ENCODE peak calls at places on chromosomes 7 and 10, in five cellular contexts. S is heart right ventricle; Q is CD8-positive, alpha-beta T cell; N is mucosa of descending colon; A is body of pancreas. J is an unnamed sample. For H3K36me3, the result is how much of the 10 kb centered on the place peaks cover.

GRCh38 chr10:133139561-133140065 is 20.4 kb upstream of the KNDC1 start:
- DNase-seq in Q (peak), N (no peak), S (no peak), A (no peak), J (peak)

GRCh38 chr10:3348561-3348960 is 176.0 kb upstream of the PITRM1 start:
- DNase-seq in Q (no peak), S (no peak), A (no peak), N (no peak), J (no peak)

GRCh38 chr7:123571187-123571586 is 13.6 kb upstream of the NDUFA5 start:
- DNase-seq in N (no peak), A (no peak), Q (no peak), S (no peak), J (no peak)

GRCh38 chr10:132549416-132549815 is 11.8 kb downstream of the INPP5A start:
- DNase-seq in N (no peak), S (no peak), Q (no peak), A (no peak), J (no peak)

GRCh38 chr10:96304241-96304640 is at the start of gene DNTT:
- DNase-seq in A (no peak), S (no peak), N (no peak), Q (no peak), J (no peak)

GRCh38 chr7:3120513-3120912 is 76.8 kb upstream of the CARD11 start:
- DNase-seq in Q (no peak), A (no peak), S (no peak), N (no peak), J (no peak)

GRCh38 chr10:91010952-91011351 is 90.1 kb upstream of the ANKRD1 start:
- DNase-seq in A (no peak), S (no peak), Q (no peak), N (no peak), J (no peak)

GRCh38 chr7:99394188-99394502 is 14.3 kb downstream of the PDAP1 start:
- DNase-seq in A (no peak), N (no peak), Q (no peak), S (no peak), J (no peak)

GRCh38 chr7:84081973-84082522 is 112.5 kb downstream of the SEMA3A start:
- DNase-seq in N (no peak), Q (no peak), S (no peak), A (no peak), J (no peak)

GRCh38 chr10:77926566-77927342 is at the start of gene DLG5:
- DNase-seq in S (peak), N (peak), Q (no peak), A (peak), J (peak)

GRCh38 chr7:85065888-85066485 is 120.9 kb downstream of the SEMA3D start:
- DNase-seq in N (no peak), Q (no peak), S (no peak), A (no peak), J (no peak)

GRCh38 chr10:118998183-118998582 is 31.3 kb upstream of the NANOS1 start:
- DNase-seq in A (no peak), S (no peak), Q (no peak), N (no peak), J (no peak)

GRCh38 chr7:727806-728460 is 852 bp upstream of the PRKAR1B start:
- DNase-seq in A (no peak), Q (no peak), S (no peak), N (no peak), J (no peak)

GRCh38 chr10:114967071-114967470 is 29.1 kb downstream of the TRUB1 start:
- DNase-seq in N (no peak), Q (no peak), S (no peak), A (no peak), J (no peak)

GRCh38 chr10:16586358-16587138 is 64.9 kb upstream of the C1QL3 start:
- DNase-seq in Q (no peak), N (no peak), A (no peak), S (no peak), J (no peak)

GRCh38 chr7:513521-514166 is 6.0 kb downstream of the PDGFA start:
- DNase-seq in A (peak), S (no peak), Q (no peak), N (no peak), J (no peak)

GRCh38 chr10:128629111-128630096 is 503.2 kb upstream of the MKI67 start:
- DNase-seq in Q (no peak), A (no peak), N (no peak), S (no peak), J (no peak)

GRCh38 chr7:46791180-46791579 is 790.7 kb downstream of the TNS3 start:
- DNase-seq in A (no peak), Q (no peak), S (no peak), N (no peak), J (no peak)

GRCh38 chr10:126736737-126737136 is 66.2 kb upstream of the C10orf90 start:
- DNase-seq in A (no peak), S (no peak), Q (no peak), N (no peak), J (no peak)

GRCh38 chr7:159108491-159108890 is 36.2 kb downstream of the VIPR2 start:
- DNase-seq in N (no peak), Q (no peak), A (no peak), S (no peak), J (peak)

GRCh38 chr7:70182516-70182915 is 584.2 kb downstream of the AUTS2 start:
- DNase-seq in N (no peak), Q (no peak), S (no peak), A (no peak), J (no peak)

GRCh38 chr7:111728635-111728995 is 166.3 kb upstream of the IMMP2L start:
- DNase-seq in A (no peak), Q (no peak), N (no peak), S (no peak), J (no peak)

GRCh38 chr7:5348134-5349004 is 65.6 kb downstream of the SLC29A4 start:
- DNase-seq in A (no peak), Q (no peak), S (no peak), N (no peak), J (no peak)

GRCh38 chr7:148850564-148850963 is 33.5 kb downstream of the EZH2 start:
- DNase-seq in S (no peak), Q (no peak), N (no peak), A (no peak), J (no peak)

GRCh38 chr7:95549818-95550529 is 46.3 kb downstream of the PDK4 start:
- DNase-seq in S (peak), N (peak), A (peak), Q (no peak), J (peak)

GRCh38 chr10:86650151-86650550 is 4.2 kb upstream of the OPN4 start:
- DNase-seq in Q (no peak), N (no peak), A (no peak), S (no peak), J (peak)

GRCh38 chr7:117448655-117449054 is 21.4 kb upstream of the ASZ1 start:
- DNase-seq in N (no peak), S (no peak), Q (no peak), A (no peak), J (no peak)

GRCh38 chr7:89606479-89606878 is 547.8 kb upstream of the STEAP1 start:
- DNase-seq in A (no peak), S (no peak), Q (no peak), N (no peak), J (no peak)

GRCh38 chr7:102279537-102280400 is 6.9 kb upstream of the SH2B2 start:
- DNase-seq in S (peak), A (peak), N (peak), Q (peak), J (no peak)

GRCh38 chr7:101882595-101883564 is 65.5 kb downstream of the CUX1 start:
- DNase-seq in Q (no peak), S (peak), A (peak), N (peak), J (peak)

GRCh38 chr10:125257521-125258105 is 97.2 kb upstream of the CTBP2 start:
- DNase-seq in N (no peak), S (no peak), Q (no peak), A (no peak), J (no peak)

GRCh38 chr7:87414400-87415188 is 60.9 kb downstream of the ABCB4 start:
- DNase-seq in N (no peak), Q (no peak), A (no peak), S (no peak), J (no peak)

GRCh38 chr7:70634610-70635068 is 497.3 kb upstream of the GALNT17 start:
- DNase-seq in Q (no peak), N (no peak), S (no peak), A (no peak), J (no peak)

GRCh38 chr10:82558208-82558607 is 683.2 kb downstream of the NRG3 start:
- DNase-seq in S (no peak), N (no peak), A (no peak), Q (no peak), J (no peak)

GRCh38 chr10:110859947-110860376 is 11.8 kb upstream of the PDCD4 start:
- DNase-seq in S (no peak), A (peak), Q (no peak), N (no peak), J (peak)
- H3K4me3 ChIP-seq in S (no peak), A (no peak), Q (no peak), N (no peak), J (no peak)

DNA sequence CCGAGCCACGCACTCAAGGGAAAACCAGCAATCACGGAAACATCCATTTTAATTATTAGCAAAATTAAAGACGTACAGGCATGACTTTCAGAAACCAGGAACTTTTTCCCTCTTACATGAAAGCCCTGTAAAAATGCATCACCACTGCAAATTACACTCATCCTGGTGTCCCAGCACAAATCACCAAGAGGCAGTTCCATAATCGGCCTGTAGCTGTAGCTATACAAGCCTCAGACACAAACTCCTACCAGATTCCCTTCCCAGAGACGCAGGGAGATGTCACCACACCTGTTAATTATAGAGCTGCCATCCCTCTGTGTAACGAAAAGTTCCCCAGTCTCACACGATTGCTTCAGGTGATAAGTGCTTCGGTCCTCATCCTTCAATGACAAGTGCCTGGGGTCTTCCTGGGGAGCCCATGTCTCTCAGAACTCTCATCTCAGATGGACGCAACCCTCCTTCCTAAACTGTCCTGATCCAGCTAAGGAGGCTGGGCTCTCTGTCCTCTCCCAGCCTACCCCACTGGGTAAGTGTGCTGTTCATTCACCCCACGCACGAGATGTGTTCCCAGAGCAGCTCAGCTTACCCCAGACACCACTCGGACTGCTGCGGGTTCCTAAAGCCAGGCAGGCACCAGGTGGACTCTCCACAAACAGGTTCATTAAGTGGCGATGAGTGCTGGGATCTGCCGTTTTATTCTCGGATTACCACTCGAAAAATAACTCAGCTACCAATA is 5.9 kb downstream of the FGFR2 start:
- DNase-seq in Q (no peak), A (no peak), S (no peak), N (no peak), J (no peak)
- TF ChIP-seq CTCF in Q (no peak), A (no peak), S (no peak), N (no peak), J (no peak)

GRCh38 chr10:12160664-12161063 is 31.2 kb downstream of the SEC61A2 start:
- DNase-seq in N (no peak), A (no peak), S (no peak), Q (no peak), J (no peak)
- H3K36me3 ChIP-seq in N (under half), A (under half), S (half or more), Q (under half), J (half or more)

GRCh38 chr10:110901954-110902819 is 16.8 kb downstream of the BBIP1 start:
- DNase-seq in N (no peak), A (no peak), Q (no peak), S (no peak), J (no peak)

GRCh38 chr10:110898391-110898790 is 20.6 kb downstream of the BBIP1 start:
- DNase-seq in Q (no peak), N (no peak), S (no peak), A (no peak), J (no peak)

GRCh38 chr10:110897184-110897583 is 21.8 kb downstream of the BBIP1 start:
- DNase-seq in S (no peak), N (no peak), Q (no peak), A (peak), J (no peak)

GRCh38 chr10:110903280-110904278 is 15.4 kb downstream of the BBIP1 start:
- DNase-seq in N (no peak), S (no peak), Q (no peak), A (no peak), J (no peak)

GRCh38 chr10:110900983-110901382 is 18.0 kb downstream of the BBIP1 start:
- DNase-seq in N (no peak), A (no peak), Q (no peak), S (no peak), J (no peak)
- H3K4me3 ChIP-seq in N (no peak), A (no peak), Q (no peak), S (no peak), J (no peak)

GRCh38 chr10:68988530-68989316 is at the start of gene KIFBP:
- DNase-seq in Q (peak), N (peak), S (peak), A (peak), J (peak)
- TF ChIP-seq CTCF in Q (peak), N (no peak), S (peak), A (peak), J (peak)

DNA sequence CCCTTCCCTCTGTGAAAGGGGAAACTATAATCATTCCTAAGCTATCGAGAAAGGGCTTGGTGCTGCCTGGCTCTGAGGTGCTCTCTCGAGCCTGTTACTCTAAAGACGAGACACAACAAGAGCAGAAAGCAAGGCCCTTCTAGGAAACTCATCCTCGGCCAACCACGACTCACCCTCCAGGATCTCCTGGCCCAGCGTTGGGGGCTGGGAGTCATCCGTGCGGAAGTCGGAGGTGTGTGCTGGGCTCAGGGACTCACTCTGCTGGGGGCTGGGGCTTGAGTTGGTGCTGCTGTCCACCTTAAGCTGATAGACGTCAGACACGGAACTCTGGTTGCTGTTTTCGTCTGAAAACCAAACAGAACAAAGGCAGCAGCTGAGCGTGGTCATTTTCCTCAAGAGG is 17.6 kb upstream of the BAZ1B start:
- DNase-seq in N (no peak), A (no peak), Q (no peak), S (no peak), J (no peak)
- H3K36me3 ChIP-seq in N (under half), A (under half), Q (half or more), S (half or more), J (half or more)